ENCODE peak calls at places on chromosome 13, in eight cellular contexts. M is pancreas, Z is breast epithelium, R is IMR-90, Y is H1, W is ascending aorta, K is brain microvascular endothelial cell, S is ovary. B is an unnamed sample.

GRCh38 chr13:45989607-45990006 is 62.9 kb downstream of the ZC3H13 start:
- DNase-seq in S (no peak), R (peak), Y (no peak), Z (no peak), W (no peak), M (no peak), K (peak), B (no peak)

GRCh38 chr13:39282400-39282972 is 244.2 kb downstream of the NHLRC3 start:
- DNase-seq in K (no peak), R (no peak), Z (no peak), S (no peak), W (no peak), M (no peak), Y (no peak), B (no peak)

GRCh38 chr13:106521101-106521799 is 14.2 kb downstream of the EFNB2 start:
- DNase-seq in M (no peak), W (no peak), S (no peak), K (no peak), R (no peak), Z (no peak), Y (no peak), B (no peak)

GRCh38 chr13:78689011-78689410 is 30.1 kb upstream of the OBI1 start:
- DNase-seq in S (no peak), Z (no peak), Y (no peak), R (no peak), M (no peak), W (no peak), K (no peak), B (no peak)

GRCh38 chr13:24192036-24192810 is 31.7 kb downstream of the SPATA13 start:
- DNase-seq in R (no peak), Z (no peak), M (no peak), S (no peak), Y (no peak), W (no peak), K (no peak), B (no peak)

GRCh38 chr13:45364876-45365557 is 24.0 kb upstream of the TPT1 start:
- DNase-seq in Y (no peak), K (no peak), R (no peak), M (no peak), Z (no peak), W (no peak), S (no peak), B (no peak)

GRCh38 chr13:94602467-94602866 is 810 bp downstream of the GPR180 start:
- DNase-seq in K (no peak), M (no peak), Y (no peak), Z (no peak), S (no peak), W (no peak), R (no peak), B (no peak)

GRCh38 chr13:106275441-106276032 is 259.9 kb downstream of the EFNB2 start:
- DNase-seq in Z (no peak), K (no peak), R (no peak), S (no peak), M (no peak), W (no peak), Y (no peak), B (no peak)

GRCh38 chr13:67416047-67416925 is 186.2 kb upstream of the PCDH9 start:
- DNase-seq in W (no peak), Y (peak), Z (no peak), S (no peak), R (peak), K (peak), M (peak), B (peak)

GRCh38 chr13:41601718-41602445 is 144.5 kb downstream of the RGCC start:
- DNase-seq in Y (no peak), K (no peak), Z (no peak), R (no peak), W (no peak), M (no peak), S (no peak), B (no peak)

GRCh38 chr13:35621989-35622388 is 145.5 kb upstream of the MAB21L1 start:
- DNase-seq in W (no peak), S (no peak), Y (no peak), M (no peak), K (no peak), Z (no peak), R (peak), B (no peak)

GRCh38 chr13:21501709-21502108 is 42.6 kb upstream of the ZDHHC20 start:
- DNase-seq in R (no peak), Y (no peak), K (no peak), S (no peak), M (no peak), Z (no peak), W (no peak), B (no peak)

GRCh38 chr13:32381539-32381938 is 46.4 kb downstream of the N4BP2L1 start:
- DNase-seq in Y (peak), W (no peak), K (peak), Z (no peak), M (no peak), R (peak), S (no peak), B (no peak)

GRCh38 chr13:66803013-66803739 is 427.0 kb downstream of the PCDH9 start:
- DNase-seq in K (no peak), Y (no peak), R (no peak), S (no peak), M (no peak), W (no peak), Z (no peak), B (no peak)

GRCh38 chr13:26075498-26075897 is 23.7 kb upstream of the SHISA2 start:
- DNase-seq in K (no peak), Z (no peak), W (no peak), R (no peak), S (no peak), Y (no peak), M (no peak), B (no peak)

GRCh38 chr13:113979791-113980471 is 6.1 kb upstream of the C13orf46 start:
- DNase-seq in Z (no peak), Y (no peak), R (no peak), W (no peak), K (no peak), M (no peak), S (no peak), B (peak)

GRCh38 chr13:23620211-23620610 is 50.0 kb downstream of the TNFRSF19 start:
- DNase-seq in M (no peak), R (no peak), K (no peak), W (no peak), Z (no peak), S (no peak), Y (no peak), B (no peak)

GRCh38 chr13:101681834-101682233 is 229.4 kb downstream of the ITGBL1 start:
- DNase-seq in M (no peak), S (no peak), R (peak), K (no peak), Y (no peak), W (no peak), Z (no peak), B (no peak)

GRCh38 chr13:32262165-32262564 is 53.0 kb downstream of the ZAR1L start:
- DNase-seq in Z (no peak), K (no peak), M (no peak), S (no peak), Y (no peak), R (peak), W (no peak), B (no peak)

GRCh38 chr13:114263590-114263989 is 17.8 kb upstream of the UPF3A start:
- DNase-seq in Z (no peak), S (no peak), W (no peak), R (no peak), M (no peak), K (no peak), Y (no peak), B (no peak)

GRCh38 chr13:113224486-113224885 is 15.1 kb downstream of the CUL4A start:
- DNase-seq in Y (no peak), S (no peak), Z (no peak), W (no peak), K (no peak), M (no peak), R (no peak), B (no peak)

GRCh38 chr13:36945078-36945477 is 25.0 kb upstream of the SMAD9 start:
- DNase-seq in K (no peak), Y (no peak), W (no peak), R (no peak), Z (no peak), S (no peak), M (no peak), B (no peak)

DNA sequence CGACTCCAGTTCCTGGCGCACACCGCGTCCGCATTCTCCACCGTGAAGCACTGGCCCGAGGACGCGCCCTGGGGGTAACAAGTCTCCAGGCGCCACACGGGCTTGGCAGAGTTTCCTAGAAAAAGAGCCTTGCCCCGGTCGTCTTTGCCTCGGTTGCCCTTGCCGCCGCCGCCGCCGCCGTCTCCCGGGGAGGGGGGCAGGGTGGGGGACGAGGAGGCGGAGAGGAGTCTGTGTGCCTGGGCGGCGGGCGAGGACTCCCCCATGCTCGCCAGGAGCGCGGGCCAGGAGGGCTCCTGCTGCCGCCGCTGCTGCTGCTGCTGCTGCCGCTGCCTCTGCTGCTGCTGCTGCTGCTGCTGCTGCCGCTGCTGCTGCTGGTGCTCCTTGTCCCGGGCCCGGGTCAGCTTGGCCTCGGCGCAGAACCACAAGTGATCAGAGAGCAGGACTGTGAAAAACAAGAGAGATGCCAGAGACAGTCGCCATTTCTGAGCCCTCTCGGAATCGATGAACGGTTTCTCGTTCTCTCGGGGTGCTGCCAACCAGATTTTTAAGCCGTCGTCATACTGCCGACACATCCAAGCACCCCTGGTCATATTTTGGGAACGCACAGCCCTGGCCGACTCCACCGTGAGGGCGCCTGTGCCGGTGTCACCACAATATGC is 349.2 kb downstream of the LIG4 start:
- DNase-seq in K (peak), M (peak), S (no peak), Z (no peak), Y (no peak), W (no peak), R (peak), B (no peak)
- H3K4me3 ChIP-seq in K (peak), M (peak), S (no peak), Z (peak), Y (peak), W (peak), R (peak), B (peak)

DNA sequence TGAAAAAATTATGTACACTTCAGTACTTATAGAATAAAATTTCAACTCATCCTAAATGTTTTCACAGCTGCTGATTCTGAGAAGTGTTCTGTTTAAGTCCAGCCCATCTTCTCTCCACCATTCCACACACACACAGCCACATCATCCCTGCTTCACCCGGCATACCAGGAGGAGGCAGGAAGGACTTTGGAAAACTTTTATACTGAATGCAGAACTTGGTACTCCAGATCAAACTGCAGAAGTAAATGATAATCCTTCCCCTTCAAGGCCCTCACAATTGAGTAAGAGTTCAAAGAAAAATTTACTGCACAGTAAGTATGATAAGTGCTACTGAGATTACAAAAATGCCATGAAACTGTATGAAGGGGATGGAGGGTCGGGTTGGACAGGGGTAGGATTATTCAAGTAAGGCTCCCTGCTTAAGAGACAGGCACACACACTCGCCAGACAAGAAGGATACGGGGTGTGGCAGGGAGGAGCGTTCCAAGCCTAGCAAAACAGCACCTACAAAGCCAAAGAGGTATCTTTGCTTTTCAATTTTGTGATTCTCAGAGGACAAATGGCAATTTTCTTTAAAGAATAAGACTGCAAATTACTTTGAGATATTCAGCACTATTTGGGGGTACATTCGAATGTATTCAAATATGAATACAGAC is 2.6 kb downstream of the USP12 start:
- DNase-seq in M (no peak), R (peak), S (no peak), Z (no peak), K (no peak), W (no peak), Y (no peak), B (no peak)
- H3K27ac ChIP-seq in M (no peak), R (no peak), S (no peak), Z (peak), K (no peak), W (peak), Y (no peak), B (no peak)

DNA sequence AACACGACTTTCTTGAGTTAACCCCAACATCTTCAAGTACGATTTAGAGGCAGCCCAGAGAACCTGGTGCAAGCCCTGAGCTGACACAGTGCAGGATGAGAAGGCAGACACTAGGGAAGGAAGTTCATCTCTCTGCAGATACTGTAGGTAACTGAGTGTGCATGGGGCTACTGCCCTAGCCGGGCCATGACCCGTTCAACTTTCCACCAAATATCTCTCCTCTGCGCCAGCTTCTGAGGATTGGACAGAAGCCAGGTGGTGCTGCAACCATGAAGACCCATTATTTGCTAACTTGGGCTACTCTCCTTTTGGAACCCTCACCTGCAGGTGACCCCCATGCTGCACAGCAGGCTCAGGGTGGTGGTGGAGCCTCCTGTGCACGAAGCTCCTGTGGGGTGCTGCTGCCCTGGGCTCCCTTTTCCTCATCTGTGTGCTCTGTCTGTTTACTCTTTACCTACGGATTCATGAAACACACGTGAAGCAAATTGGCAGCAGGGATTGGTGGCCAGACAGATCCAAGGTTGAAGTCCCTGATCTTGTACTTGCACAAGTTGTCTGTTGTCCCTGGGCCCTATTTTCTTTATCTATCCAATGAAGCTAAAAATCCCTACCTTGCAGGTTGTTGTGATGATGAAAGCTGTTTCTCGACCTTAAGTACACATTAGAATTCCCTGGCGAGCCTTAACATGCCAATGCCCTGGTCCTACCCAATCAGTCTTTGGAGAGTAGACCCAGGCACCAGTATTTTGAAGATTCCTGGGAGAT is 227.8 kb downstream of the LACC1 start:
- DNase-seq in S (no peak), W (no peak), M (no peak), Y (no peak), Z (no peak), K (no peak), R (no peak), B (no peak)
- TF ChIP-seq CTCF in S (no peak), W (no peak), M (no peak), Y (no peak), Z (no peak), K (no peak), R (no peak), B (no peak)

GRCh38 chr13:64186503-64186902 is 2770.9 kb upstream of the PCDH20 start:
- DNase-seq in M (no peak), K (no peak), Z (no peak), W (no peak), Y (no peak), R (peak), S (no peak), B (no peak)
- H3K4me3 ChIP-seq in M (no peak), K (no peak), Z (no peak), W (no peak), Y (no peak), R (no peak), S (no peak), B (no peak)

DNA sequence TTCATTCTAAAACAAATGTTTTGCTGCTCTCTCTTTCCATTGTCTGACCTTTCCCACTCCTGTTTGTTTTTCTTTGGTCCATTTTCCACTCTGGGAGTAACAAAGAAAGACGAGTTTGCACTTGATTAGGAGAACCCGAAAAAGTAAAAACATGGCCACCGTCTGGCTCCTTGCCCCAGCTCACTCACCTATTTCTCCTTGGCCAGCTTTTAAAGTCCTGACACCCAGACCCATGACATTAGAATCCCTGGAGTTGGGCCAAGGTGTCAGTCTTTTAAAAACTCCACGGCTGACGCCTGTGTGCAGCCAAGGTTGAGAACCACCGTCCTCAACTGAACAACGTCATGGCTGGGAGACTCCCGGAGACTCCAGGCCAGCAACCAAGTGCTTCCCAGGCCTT is 63.6 kb upstream of the FLT1 start:
- DNase-seq in R (no peak), M (no peak), Y (no peak), W (no peak), Z (no peak), S (no peak), K (peak), B (no peak)
- H3K27ac ChIP-seq in R (peak), M (no peak), Y (no peak), W (peak), Z (peak), S (no peak), K (peak), B (peak)

GRCh38 chr13:104450006-104450405 is 1383.8 kb upstream of the SLC10A2 start:
- DNase-seq in M (no peak), S (no peak), Z (no peak), Y (no peak), W (no peak), R (no peak), K (no peak), B (no peak)
- TF ChIP-seq CTCF in M (no peak), S (no peak), Z (no peak), Y (no peak), W (no peak), R (no peak), K (no peak), B (no peak)

GRCh38 chr13:33761744-33762143 is 56.2 kb upstream of the RFC3 start:
- DNase-seq in S (no peak), W (no peak), M (no peak), R (no peak), Y (no peak), K (peak), Z (no peak), B (no peak)
- H3K4me3 ChIP-seq in S (no peak), W (no peak), M (no peak), R (no peak), Y (no peak), K (no peak), Z (no peak), B (no peak)

GRCh38 chr13:98403076-98403475 is 173.8 kb downstream of the STK24 start:
- DNase-seq in Y (no peak), S (no peak), K (no peak), M (no peak), Z (no peak), R (no peak), W (no peak), B (no peak)

GRCh38 chr13:98397221-98397620 is 179.7 kb downstream of the STK24 start:
- DNase-seq in R (peak), S (no peak), M (no peak), K (peak), Z (no peak), Y (no peak), W (no peak), B (no peak)

GRCh38 chr13:98401936-98402335 is 175.0 kb downstream of the STK24 start:
- DNase-seq in R (no peak), S (no peak), K (no peak), M (no peak), Y (no peak), W (no peak), Z (no peak), B (no peak)

GRCh38 chr13:98397861-98398260 is 179.0 kb downstream of the STK24 start:
- DNase-seq in W (no peak), Z (no peak), Y (no peak), M (no peak), S (no peak), K (no peak), R (no peak), B (no peak)

DNA sequence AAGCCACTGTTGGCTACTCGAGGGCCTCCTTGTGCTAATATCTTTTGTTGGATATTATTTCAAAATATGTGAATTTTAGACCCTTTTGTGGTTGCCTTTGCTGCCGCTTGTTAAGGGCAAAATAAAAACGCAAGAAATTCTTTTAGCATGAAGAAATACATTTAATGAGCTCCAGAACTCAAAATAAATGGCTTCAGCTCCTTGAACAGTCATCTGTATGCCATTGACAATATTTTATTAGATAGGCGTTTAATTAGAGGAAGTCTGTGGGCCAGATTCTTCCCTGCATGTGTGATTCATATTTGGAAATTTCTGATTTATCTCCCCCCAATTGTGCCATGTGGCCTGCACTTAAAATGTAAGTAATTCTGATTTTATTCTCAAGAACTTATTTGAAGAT is 177.2 kb downstream of the STK24 start:
- DNase-seq in S (no peak), W (no peak), Z (no peak), Y (no peak), M (no peak), R (no peak), K (no peak), B (no peak)
- H3K27ac ChIP-seq in S (no peak), W (no peak), Z (no peak), Y (no peak), M (no peak), R (no peak), K (no peak), B (no peak)